ENCODE peak calls at places on chromosome 18, in four cellular contexts. One of them, this sample, is unnamed.

GRCh38 chr18:63817441-63818051 is 42.3 kb downstream of the SERPINB7 start:
- DNase-seq in T-helper 9 cell: no peak
- DNase-seq in A549: no peak
- DNase-seq in fibroblast of lung: peak; percentile 57
- DNase-seq in this sample: no peak

GRCh38 chr18:7872569-7872968 is 305.5 kb downstream of the PTPRM start:
- DNase-seq in fibroblast of lung: peak; percentile 56
- DNase-seq in T-helper 9 cell: no peak
- DNase-seq in A549: peak; percentile 92
- DNase-seq in this sample: no peak

GRCh38 chr18:13461936-13462335 is 243.4 kb downstream of the LDLRAD4 start:
- DNase-seq in fibroblast of lung: no peak
- DNase-seq in T-helper 9 cell: no peak
- DNase-seq in A549: no peak
- DNase-seq in this sample: no peak

GRCh38 chr18:9513971-9514512 is 38.7 kb downstream of the RALBP1 start:
- DNase-seq in T-helper 9 cell: no peak
- DNase-seq in A549: peak; percentile 70
- DNase-seq in fibroblast of lung: peak; percentile 39
- DNase-seq in this sample: no peak

GRCh38 chr18:61825386-61825785 is 67.4 kb downstream of the RNF152 start:
- DNase-seq in T-helper 9 cell: no peak
- DNase-seq in A549: no peak
- DNase-seq in fibroblast of lung: no peak
- DNase-seq in this sample: no peak

GRCh38 chr18:74856967-74857366 is 259.3 kb downstream of the ZNF407 start:
- DNase-seq in T-helper 9 cell: no peak
- DNase-seq in fibroblast of lung: no peak
- DNase-seq in A549: no peak
- DNase-seq in this sample: no peak

GRCh38 chr18:31049189-31049588 is 6.6 kb upstream of the DSC3 start:
- DNase-seq in fibroblast of lung: no peak
- DNase-seq in A549: no peak
- DNase-seq in T-helper 9 cell: no peak
- DNase-seq in this sample: no peak

GRCh38 chr18:61546598-61546997 is 213.4 kb downstream of the CDH20 start:
- DNase-seq in A549: no peak
- DNase-seq in T-helper 9 cell: no peak
- DNase-seq in fibroblast of lung: peak; percentile 75
- DNase-seq in this sample: no peak

GRCh38 chr18:60053747-60054304 is 154.0 kb downstream of the PMAIP1 start:
- DNase-seq in fibroblast of lung: peak; percentile 88
- DNase-seq in T-helper 9 cell: no peak
- DNase-seq in A549: peak; percentile 94
- DNase-seq in this sample: peak; percentile 96

GRCh38 chr18:49704334-49704733 is 109.0 kb downstream of the ACAA2 start:
- DNase-seq in A549: no peak
- DNase-seq in fibroblast of lung: no peak
- DNase-seq in T-helper 9 cell: no peak
- DNase-seq in this sample: no peak

GRCh38 chr18:23580677-23581367 is 5.5 kb downstream of the NPC1 start:
- DNase-seq in fibroblast of lung: peak; percentile 80
- DNase-seq in A549: no peak
- DNase-seq in T-helper 9 cell: no peak
- DNase-seq in this sample: no peak

This sample was measured in Panc1.